ENCODE peak calls at places on chromosomes 2 and 18, in nine cellular contexts. One of them, this sample, is unnamed. For H3K9me2, the result is how much of the 10 kb centered on the place peaks cover.

GRCh38 chr2:239498981-239499633 is 98.3 kb upstream of the HDAC4 start:
- DNase-seq in hepatocyte: peak
- DNase-seq in HCT116: no peak
- DNase-seq in Karpas-422: no peak
- DNase-seq in SK-N-SH: no peak
- DNase-seq in GM23338: no peak
- DNase-seq in PC-9: no peak
- DNase-seq in OCI-LY7: no peak
- DNase-seq in GM23248: peak
- DNase-seq in this sample: no peak

GRCh38 chr2:119126650-119127049 is 31.9 kb downstream of the C1QL2 start:
- DNase-seq in hepatocyte: peak
- DNase-seq in HCT116: peak
- DNase-seq in Karpas-422: peak
- DNase-seq in SK-N-SH: peak
- DNase-seq in GM23338: peak
- DNase-seq in PC-9: no peak
- DNase-seq in OCI-LY7: peak
- DNase-seq in GM23248: peak
- DNase-seq in this sample: no peak

GRCh38 chr2:239195318-239195871 is 205.4 kb downstream of the HDAC4 start:
- DNase-seq in hepatocyte: no peak
- DNase-seq in HCT116: no peak
- DNase-seq in Karpas-422: no peak
- DNase-seq in SK-N-SH: no peak
- DNase-seq in GM23338: no peak
- DNase-seq in PC-9: no peak
- DNase-seq in OCI-LY7: no peak
- DNase-seq in GM23248: no peak
- DNase-seq in this sample: no peak

GRCh38 chr2:63780483-63781155 is 61.1 kb upstream of the UGP2 start:
- DNase-seq in hepatocyte: no peak
- DNase-seq in HCT116: no peak
- DNase-seq in Karpas-422: no peak
- DNase-seq in SK-N-SH: no peak
- DNase-seq in GM23338: no peak
- DNase-seq in PC-9: no peak
- DNase-seq in OCI-LY7: no peak
- DNase-seq in GM23248: peak
- DNase-seq in this sample: no peak

GRCh38 chr18:12324991-12325725 is 17.1 kb downstream of the TUBB6 start:
- DNase-seq in hepatocyte: no peak
- DNase-seq in HCT116: no peak
- DNase-seq in Karpas-422: no peak
- DNase-seq in SK-N-SH: no peak
- DNase-seq in GM23338: no peak
- DNase-seq in PC-9: no peak
- DNase-seq in OCI-LY7: no peak
- DNase-seq in GM23248: no peak
- DNase-seq in this sample: no peak

GRCh38 chr2:25000503-25001328 is 29.0 kb upstream of the DNAJC27 start:
- DNase-seq in hepatocyte: no peak
- DNase-seq in HCT116: no peak
- DNase-seq in Karpas-422: no peak
- DNase-seq in SK-N-SH: peak
- DNase-seq in GM23338: no peak
- DNase-seq in PC-9: no peak
- DNase-seq in OCI-LY7: no peak
- DNase-seq in GM23248: peak
- DNase-seq in this sample: no peak

GRCh38 chr2:120204022-120204405 is 19.2 kb downstream of the TMEM185B start:
- DNase-seq in hepatocyte: no peak
- DNase-seq in HCT116: no peak
- DNase-seq in Karpas-422: no peak
- DNase-seq in SK-N-SH: no peak
- DNase-seq in GM23338: no peak
- DNase-seq in PC-9: no peak
- DNase-seq in OCI-LY7: no peak
- DNase-seq in GM23248: no peak
- DNase-seq in this sample: peak

GRCh38 chr2:35784777-35785176 is 570.8 kb upstream of the CRIM1 start:
- DNase-seq in hepatocyte: no peak
- DNase-seq in HCT116: no peak
- DNase-seq in Karpas-422: no peak
- DNase-seq in SK-N-SH: no peak
- DNase-seq in GM23338: no peak
- DNase-seq in PC-9: no peak
- DNase-seq in OCI-LY7: no peak
- DNase-seq in GM23248: no peak
- DNase-seq in this sample: no peak

GRCh38 chr18:13452448-13452811 is 233.9 kb downstream of the LDLRAD4 start:
- DNase-seq in hepatocyte: peak
- DNase-seq in HCT116: no peak
- DNase-seq in Karpas-422: no peak
- DNase-seq in SK-N-SH: no peak
- DNase-seq in GM23338: peak
- DNase-seq in PC-9: no peak
- DNase-seq in OCI-LY7: no peak
- DNase-seq in GM23248: peak
- DNase-seq in this sample: peak

GRCh38 chr18:33924576-33924975 is 300.1 kb downstream of the NOL4 start:
- DNase-seq in hepatocyte: no peak
- DNase-seq in HCT116: no peak
- DNase-seq in Karpas-422: no peak
- DNase-seq in SK-N-SH: peak
- DNase-seq in GM23338: no peak
- DNase-seq in PC-9: no peak
- DNase-seq in OCI-LY7: no peak
- DNase-seq in GM23248: no peak
- DNase-seq in this sample: no peak

GRCh38 chr2:231680284-231680991 is 27.9 kb upstream of the PTMA start:
- DNase-seq in hepatocyte: peak
- DNase-seq in HCT116: no peak
- DNase-seq in Karpas-422: peak
- DNase-seq in SK-N-SH: no peak
- DNase-seq in GM23338: peak
- DNase-seq in PC-9: peak
- DNase-seq in OCI-LY7: no peak
- DNase-seq in GM23248: peak
- DNase-seq in this sample: peak

GRCh38 chr2:238847432-238847801 is 468 bp upstream of the TWIST2 start:
- DNase-seq in hepatocyte: no peak
- DNase-seq in HCT116: no peak
- DNase-seq in Karpas-422: no peak
- DNase-seq in SK-N-SH: no peak
- DNase-seq in GM23338: peak
- DNase-seq in PC-9: no peak
- DNase-seq in OCI-LY7: no peak
- DNase-seq in GM23248: no peak
- DNase-seq in this sample: no peak

GRCh38 chr2:7102831-7103230 is 185.6 kb downstream of the RNF144A start:
- DNase-seq in hepatocyte: no peak
- DNase-seq in HCT116: no peak
- DNase-seq in Karpas-422: no peak
- DNase-seq in SK-N-SH: no peak
- DNase-seq in GM23338: no peak
- DNase-seq in PC-9: no peak
- DNase-seq in OCI-LY7: no peak
- DNase-seq in GM23248: no peak
- DNase-seq in this sample: no peak

GRCh38 chr2:8684421-8684884 is 2.6 kb downstream of the ID2 start:
- DNase-seq in hepatocyte: no peak
- DNase-seq in HCT116: peak
- DNase-seq in Karpas-422: peak
- DNase-seq in SK-N-SH: peak
- DNase-seq in GM23338: peak
- DNase-seq in PC-9: no peak
- DNase-seq in OCI-LY7: peak
- DNase-seq in GM23248: peak
- DNase-seq in this sample: peak

GRCh38 chr2:176657391-176657790 is 388.1 kb downstream of the MTX2 start:
- DNase-seq in hepatocyte: no peak
- DNase-seq in HCT116: no peak
- DNase-seq in Karpas-422: no peak
- DNase-seq in SK-N-SH: no peak
- DNase-seq in GM23338: no peak
- DNase-seq in PC-9: no peak
- DNase-seq in OCI-LY7: no peak
- DNase-seq in GM23248: peak
- DNase-seq in this sample: no peak

GRCh38 chr18:1954583-1955312 is 616.6 kb downstream of the METTL4 start:
- DNase-seq in hepatocyte: no peak
- DNase-seq in HCT116: no peak
- DNase-seq in Karpas-422: no peak
- DNase-seq in SK-N-SH: no peak
- DNase-seq in GM23338: no peak
- DNase-seq in PC-9: no peak
- DNase-seq in OCI-LY7: no peak
- DNase-seq in GM23248: no peak
- DNase-seq in this sample: no peak

GRCh38 chr2:121375621-121376159 is 90.7 kb upstream of the TFCP2L1 start:
- DNase-seq in hepatocyte: no peak
- DNase-seq in HCT116: no peak
- DNase-seq in Karpas-422: no peak
- DNase-seq in SK-N-SH: no peak
- DNase-seq in GM23338: no peak
- DNase-seq in PC-9: no peak
- DNase-seq in OCI-LY7: no peak
- DNase-seq in GM23248: no peak
- DNase-seq in this sample: no peak

GRCh38 chr2:121368841-121369240 is 83.8 kb upstream of the TFCP2L1 start:
- DNase-seq in hepatocyte: no peak
- DNase-seq in HCT116: no peak
- DNase-seq in Karpas-422: no peak
- DNase-seq in SK-N-SH: no peak
- DNase-seq in GM23338: no peak
- DNase-seq in PC-9: no peak
- DNase-seq in OCI-LY7: no peak
- DNase-seq in GM23248: peak
- DNase-seq in this sample: no peak

GRCh38 chr2:121372082-121372481 is 87.1 kb upstream of the TFCP2L1 start:
- DNase-seq in hepatocyte: no peak
- DNase-seq in HCT116: no peak
- DNase-seq in Karpas-422: no peak
- DNase-seq in SK-N-SH: no peak
- DNase-seq in GM23338: no peak
- DNase-seq in PC-9: no peak
- DNase-seq in OCI-LY7: no peak
- DNase-seq in GM23248: no peak
- DNase-seq in this sample: no peak

GRCh38 chr2:121376851-121377250 is 91.8 kb upstream of the TFCP2L1 start:
- DNase-seq in hepatocyte: no peak
- DNase-seq in HCT116: no peak
- DNase-seq in Karpas-422: no peak
- DNase-seq in SK-N-SH: no peak
- DNase-seq in GM23338: no peak
- DNase-seq in PC-9: no peak
- DNase-seq in OCI-LY7: no peak
- DNase-seq in GM23248: peak
- DNase-seq in this sample: no peak

GRCh38 chr2:121372756-121373353 is 87.9 kb upstream of the TFCP2L1 start:
- DNase-seq in hepatocyte: no peak
- DNase-seq in HCT116: no peak
- DNase-seq in Karpas-422: no peak
- DNase-seq in SK-N-SH: no peak
- DNase-seq in GM23338: no peak
- DNase-seq in PC-9: no peak
- DNase-seq in OCI-LY7: no peak
- DNase-seq in GM23248: no peak
- DNase-seq in this sample: no peak
- H3K27ac ChIP-seq in hepatocyte: no peak
- H3K27ac ChIP-seq in HCT116: no peak
- H3K27ac ChIP-seq in Karpas-422: no peak
- H3K27ac ChIP-seq in SK-N-SH: no peak
- H3K27ac ChIP-seq in GM23338: no peak
- H3K27ac ChIP-seq in PC-9: no peak
- H3K27ac ChIP-seq in OCI-LY7: no peak
- H3K27ac ChIP-seq in GM23248: no peak
- H3K27ac ChIP-seq in this sample: no peak

GRCh38 chr18:63158012-63158631 is 161.4 kb downstream of the BCL2 start:
- DNase-seq in hepatocyte: no peak
- DNase-seq in HCT116: no peak
- DNase-seq in Karpas-422: peak
- DNase-seq in SK-N-SH: no peak
- DNase-seq in GM23338: no peak
- DNase-seq in PC-9: no peak
- DNase-seq in OCI-LY7: no peak
- DNase-seq in GM23248: no peak
- DNase-seq in this sample: no peak
- H3K9me2 ChIP-seq in hepatocyte: under half
- H3K9me2 ChIP-seq in HCT116: under half
- H3K9me2 ChIP-seq in Karpas-422: under half
- H3K9me2 ChIP-seq in SK-N-SH: under half
- H3K9me2 ChIP-seq in GM23338: under half
- H3K9me2 ChIP-seq in PC-9: under half
- H3K9me2 ChIP-seq in OCI-LY7: under half
- H3K9me2 ChIP-seq in GM23248: under half
- H3K9me2 ChIP-seq in this sample: under half

DNA sequence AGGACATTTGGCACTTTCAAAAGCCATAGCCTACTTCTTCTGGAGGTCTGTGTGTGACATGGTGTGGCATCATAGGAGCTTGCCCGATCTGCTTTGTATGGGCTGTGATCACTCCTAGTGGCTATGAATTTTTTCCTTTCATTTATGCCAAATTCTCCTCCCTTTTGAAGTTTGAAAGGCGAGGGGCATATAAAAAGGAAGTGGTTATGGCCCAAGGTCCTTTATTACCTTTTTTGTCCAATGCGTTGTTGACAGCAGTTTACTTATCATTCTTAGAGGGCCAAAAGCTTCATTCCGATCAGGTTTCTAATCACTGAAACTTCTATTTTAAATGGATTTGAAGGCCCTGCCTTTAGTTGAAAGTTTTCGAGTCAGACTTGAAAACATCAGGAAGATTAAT is 224.3 kb upstream of the FOSL2 start:
- DNase-seq in hepatocyte: no peak
- DNase-seq in HCT116: no peak
- DNase-seq in Karpas-422: no peak
- DNase-seq in SK-N-SH: no peak
- DNase-seq in GM23338: no peak
- DNase-seq in PC-9: no peak
- DNase-seq in OCI-LY7: no peak
- DNase-seq in GM23248: no peak
- DNase-seq in this sample: no peak
- H3K4me2 ChIP-seq in hepatocyte: no peak
- H3K4me2 ChIP-seq in HCT116: no peak
- H3K4me2 ChIP-seq in Karpas-422: no peak
- H3K4me2 ChIP-seq in SK-N-SH: no peak
- H3K4me2 ChIP-seq in GM23338: no peak
- H3K4me2 ChIP-seq in PC-9: no peak
- H3K4me2 ChIP-seq in OCI-LY7: no peak
- H3K4me2 ChIP-seq in GM23248: no peak
- H3K4me2 ChIP-seq in this sample: no peak

DNA sequence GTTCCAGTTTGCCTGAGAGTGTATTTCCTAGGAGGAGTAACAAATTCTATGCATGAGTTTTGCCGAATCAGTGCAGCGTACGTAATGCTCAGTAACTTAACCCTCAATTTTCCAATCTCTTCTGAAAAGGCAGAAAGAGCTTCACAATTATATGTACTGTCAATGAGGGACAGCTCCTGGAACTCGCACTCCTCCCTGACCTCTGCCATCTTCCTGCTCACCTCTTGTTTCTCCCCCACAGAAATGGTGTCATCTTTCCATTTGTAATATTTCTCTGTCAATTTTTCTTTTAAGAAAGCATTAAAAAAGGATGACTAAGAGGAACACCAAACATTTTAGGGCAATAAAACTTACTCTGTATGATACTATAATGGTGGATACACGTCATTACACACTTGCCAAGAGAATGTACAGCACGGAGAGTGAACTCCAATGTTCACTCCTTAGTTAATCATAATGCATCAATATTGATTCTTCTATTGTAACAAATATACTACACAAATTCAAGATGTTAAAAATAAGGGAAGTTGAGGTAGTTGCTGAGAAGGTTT is 25.6 kb upstream of the XIRP2 start:
- DNase-seq in hepatocyte: no peak
- DNase-seq in HCT116: no peak
- DNase-seq in Karpas-422: no peak
- DNase-seq in SK-N-SH: no peak
- DNase-seq in GM23338: no peak
- DNase-seq in PC-9: no peak
- DNase-seq in OCI-LY7: no peak
- DNase-seq in GM23248: no peak
- DNase-seq in this sample: peak
- H3K27ac ChIP-seq in hepatocyte: no peak
- H3K27ac ChIP-seq in HCT116: no peak
- H3K27ac ChIP-seq in Karpas-422: no peak
- H3K27ac ChIP-seq in SK-N-SH: no peak
- H3K27ac ChIP-seq in GM23338: no peak
- H3K27ac ChIP-seq in PC-9: no peak
- H3K27ac ChIP-seq in OCI-LY7: no peak
- H3K27ac ChIP-seq in GM23248: no peak
- H3K27ac ChIP-seq in this sample: peak

This sample was measured in PC-3.